ENCODE peak calls at places on chromosomes 16 and 17, in eight cellular contexts. O is fibroblast of lung, P is lung, K is cardiac muscle cell, Q is brain microvascular endothelial cell, Z is DND-41, W is astrocyte of the spinal cord, X is epithelial cell of esophagus. C is an unnamed sample.

GRCh38 chr16:4313563-4314531 is 2.0 kb upstream of the GLIS2 start:
- DNase-seq in O (peak), P (peak), K (peak), Q (no peak), Z (no peak), W (peak), X (no peak), C (peak)

GRCh38 chr16:79598341-79599181 is 2.0 kb downstream of the MAF start:
- DNase-seq in O (peak), P (peak), K (peak), Q (peak), Z (peak), W (peak), X (peak), C (peak)

GRCh38 chr16:72848759-72849664 is 198.9 kb downstream of the ZFHX3 start:
- DNase-seq in O (peak), P (peak), K (no peak), Q (peak), Z (no peak), W (peak), X (peak), C (no peak)

GRCh38 chr17:55852734-55853133 is 101.9 kb downstream of the PCTP start:
- DNase-seq in O (no peak), P (no peak), K (no peak), Q (no peak), Z (no peak), W (no peak), X (no peak), C (peak)

GRCh38 chr17:42221886-42222745 is 27.8 kb upstream of the GHDC start:
- DNase-seq in O (peak), P (no peak), K (peak), Q (peak), Z (peak), W (peak), X (peak), C (peak)

GRCh38 chr17:57606111-57606875 is 138.8 kb downstream of the CCDC182 start:
- DNase-seq in O (no peak), P (no peak), K (no peak), Q (no peak), Z (no peak), W (no peak), X (no peak), C (peak)

GRCh38 chr17:60506312-60506711 is 19.7 kb downstream of the APPBP2 start:
- DNase-seq in O (peak), P (no peak), K (no peak), Q (peak), Z (no peak), W (peak), X (peak), C (peak)

GRCh38 chr17:37833237-37833859 is 88.5 kb upstream of the HNF1B start:
- DNase-seq in O (no peak), P (no peak), K (no peak), Q (no peak), Z (no peak), W (no peak), X (no peak), C (no peak)

GRCh38 chr17:27473748-27474609 is 17.7 kb downstream of the KSR1 start:
- DNase-seq in O (no peak), P (peak), K (peak), Q (no peak), Z (peak), W (no peak), X (no peak), C (peak)

GRCh38 chr16:50251375-50252081 is 14.8 kb upstream of the ADCY7 start:
- DNase-seq in O (peak), P (peak), K (no peak), Q (peak), Z (no peak), W (peak), X (peak), C (no peak)

GRCh38 chr17:29593546-29594440 is 861 bp downstream of the ANKRD13B start:
- DNase-seq in O (peak), P (no peak), K (peak), Q (no peak), Z (peak), W (peak), X (peak), C (peak)

GRCh38 chr17:75111777-75112176 is 2.0 kb downstream of the ARMC7 start:
- DNase-seq in O (no peak), P (no peak), K (no peak), Q (no peak), Z (no peak), W (no peak), X (no peak), C (no peak)

GRCh38 chr16:28326881-28327610 is 34.7 kb downstream of the SBK1 start:
- DNase-seq in O (peak), P (peak), K (peak), Q (peak), Z (peak), W (peak), X (peak), C (peak)

GRCh38 chr16:82957212-82957611 is 330.4 kb downstream of the CDH13 start:
- DNase-seq in O (no peak), P (no peak), K (no peak), Q (no peak), Z (no peak), W (no peak), X (no peak), C (no peak)

GRCh38 chr17:16313159-16314090 is 39.8 kb downstream of the CENPV start:
- DNase-seq in O (no peak), P (no peak), K (no peak), Q (no peak), Z (no peak), W (peak), X (no peak), C (no peak)

DNA sequence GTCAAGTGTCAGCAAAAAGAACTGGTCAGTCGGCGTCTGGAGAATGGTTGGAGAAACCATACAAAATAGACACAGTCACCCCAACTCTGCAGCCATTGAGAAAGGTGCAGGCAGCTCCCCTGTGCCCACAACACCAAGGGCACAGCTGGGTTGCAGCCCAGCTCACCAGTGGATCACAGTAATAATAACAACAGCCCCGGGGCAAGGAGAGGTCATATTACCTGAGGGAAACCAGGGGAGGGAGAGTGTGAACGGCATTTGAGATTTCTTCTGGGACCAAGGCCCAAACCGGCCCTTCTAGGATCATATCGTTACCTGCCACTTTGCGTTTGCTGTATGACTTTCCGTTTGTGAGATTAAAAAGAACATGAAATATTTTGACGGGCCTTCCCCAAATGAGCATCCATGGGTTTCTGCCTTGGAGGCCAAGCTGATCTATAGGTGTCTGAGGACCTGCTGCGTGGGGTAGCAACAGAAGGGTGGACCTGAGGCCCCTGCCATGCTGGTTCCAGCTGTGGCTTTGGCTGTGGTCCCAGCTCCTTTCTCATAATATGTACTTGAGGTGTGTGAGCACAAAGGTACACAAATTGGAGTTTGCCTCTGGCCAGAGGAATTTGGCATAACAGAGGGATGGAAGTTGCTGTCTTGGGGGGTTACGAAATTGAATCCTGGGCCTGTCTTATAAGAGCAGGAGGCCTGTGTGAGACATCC is 154.6 kb downstream of the CMIP start:
- DNase-seq in O (no peak), P (peak), K (no peak), Q (no peak), Z (no peak), W (no peak), X (peak), C (no peak)
- H3K4me3 ChIP-seq in O (no peak), P (no peak), K (no peak), Q (no peak), Z (no peak), W (no peak), X (no peak), C (no peak)

GRCh38 chr16:11499295-11500089 is 87.2 kb downstream of the LITAF start:
- DNase-seq in O (no peak), P (no peak), K (no peak), Q (no peak), Z (no peak), W (no peak), X (peak), C (no peak)

GRCh38 chr16:11498683-11499082 is 88.0 kb downstream of the LITAF start:
- DNase-seq in O (no peak), P (no peak), K (no peak), Q (no peak), Z (no peak), W (no peak), X (no peak), C (no peak)

GRCh38 chr16:11497851-11498289 is 88.8 kb downstream of the LITAF start:
- DNase-seq in O (peak), P (no peak), K (no peak), Q (peak), Z (peak), W (peak), X (peak), C (no peak)

GRCh38 chr16:11495066-11495407 is 91.7 kb downstream of the LITAF start:
- DNase-seq in O (no peak), P (no peak), K (no peak), Q (no peak), Z (no peak), W (no peak), X (no peak), C (no peak)

DNA sequence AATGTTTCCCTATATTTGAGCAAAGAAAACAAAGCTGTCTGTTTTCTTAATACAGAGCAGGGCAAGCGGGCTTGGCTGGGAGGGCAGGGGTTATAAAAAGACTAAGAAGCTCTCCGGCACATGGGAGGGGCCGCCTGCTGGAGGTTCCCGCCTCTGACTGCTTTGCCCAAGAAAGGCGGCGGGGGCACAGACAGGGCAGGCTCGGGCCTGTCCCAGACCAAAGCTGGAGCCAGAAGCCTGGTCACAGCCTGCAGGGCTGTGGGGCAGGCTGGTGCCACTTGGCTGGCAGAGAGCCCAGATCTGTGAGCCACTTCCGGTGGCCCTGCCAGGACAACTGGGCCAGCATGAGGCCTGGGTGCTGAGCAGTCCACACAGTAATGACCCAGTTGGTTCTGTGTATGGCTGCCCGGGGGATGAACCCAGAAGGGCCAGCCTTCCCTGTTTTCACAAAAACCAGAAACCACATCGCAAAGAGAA is 89.4 kb downstream of the LITAF start:
- DNase-seq in O (peak), P (peak), K (peak), Q (peak), Z (peak), W (peak), X (peak), C (peak)
- TF ChIP-seq CTCF in O (peak), P (no peak), K (peak), Q (peak), Z (no peak), W (no peak), X (peak), C (no peak)

GRCh38 chr17:39982069-39982371 is 1.4 kb downstream of the PSMD3 start:
- DNase-seq in O (no peak), P (no peak), K (no peak), Q (no peak), Z (no peak), W (no peak), X (no peak), C (no peak)
- H3K4me3 ChIP-seq in O (peak), P (no peak), K (peak), Q (peak), Z (peak), W (peak), X (peak), C (peak)

GRCh38 chr16:13189250-13189649 is 287.9 kb downstream of the SHISA9 start:
- DNase-seq in O (no peak), P (no peak), K (no peak), Q (no peak), Z (no peak), W (no peak), X (no peak), C (no peak)

GRCh38 chr16:13181432-13181831 is 280.0 kb downstream of the SHISA9 start:
- DNase-seq in O (no peak), P (no peak), K (no peak), Q (no peak), Z (no peak), W (no peak), X (no peak), C (no peak)

DNA sequence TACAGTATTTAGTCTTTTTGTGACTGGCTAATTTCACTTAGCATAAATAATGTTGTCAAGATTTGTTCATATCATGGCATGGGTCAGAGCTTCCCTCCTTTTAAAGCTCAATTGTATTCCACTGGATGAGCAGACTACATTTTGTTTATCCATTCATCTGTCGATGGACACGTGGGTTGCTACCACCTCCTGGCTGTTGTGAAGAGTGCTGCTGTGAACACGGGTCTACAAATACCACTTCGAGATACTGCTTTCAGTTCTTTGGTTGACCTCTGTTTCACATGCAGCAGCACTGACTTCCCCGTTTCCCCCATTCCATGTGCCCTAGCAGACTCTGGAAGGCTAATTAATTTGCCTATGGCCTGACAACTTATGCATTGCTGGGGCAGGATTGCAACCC is 285.4 kb downstream of the SHISA9 start:
- DNase-seq in O (no peak), P (no peak), K (no peak), Q (no peak), Z (no peak), W (no peak), X (peak), C (no peak)
- TF ChIP-seq CTCF in O (no peak), P (no peak), K (no peak), Q (no peak), Z (no peak), W (no peak), X (no peak), C (no peak)

DNA sequence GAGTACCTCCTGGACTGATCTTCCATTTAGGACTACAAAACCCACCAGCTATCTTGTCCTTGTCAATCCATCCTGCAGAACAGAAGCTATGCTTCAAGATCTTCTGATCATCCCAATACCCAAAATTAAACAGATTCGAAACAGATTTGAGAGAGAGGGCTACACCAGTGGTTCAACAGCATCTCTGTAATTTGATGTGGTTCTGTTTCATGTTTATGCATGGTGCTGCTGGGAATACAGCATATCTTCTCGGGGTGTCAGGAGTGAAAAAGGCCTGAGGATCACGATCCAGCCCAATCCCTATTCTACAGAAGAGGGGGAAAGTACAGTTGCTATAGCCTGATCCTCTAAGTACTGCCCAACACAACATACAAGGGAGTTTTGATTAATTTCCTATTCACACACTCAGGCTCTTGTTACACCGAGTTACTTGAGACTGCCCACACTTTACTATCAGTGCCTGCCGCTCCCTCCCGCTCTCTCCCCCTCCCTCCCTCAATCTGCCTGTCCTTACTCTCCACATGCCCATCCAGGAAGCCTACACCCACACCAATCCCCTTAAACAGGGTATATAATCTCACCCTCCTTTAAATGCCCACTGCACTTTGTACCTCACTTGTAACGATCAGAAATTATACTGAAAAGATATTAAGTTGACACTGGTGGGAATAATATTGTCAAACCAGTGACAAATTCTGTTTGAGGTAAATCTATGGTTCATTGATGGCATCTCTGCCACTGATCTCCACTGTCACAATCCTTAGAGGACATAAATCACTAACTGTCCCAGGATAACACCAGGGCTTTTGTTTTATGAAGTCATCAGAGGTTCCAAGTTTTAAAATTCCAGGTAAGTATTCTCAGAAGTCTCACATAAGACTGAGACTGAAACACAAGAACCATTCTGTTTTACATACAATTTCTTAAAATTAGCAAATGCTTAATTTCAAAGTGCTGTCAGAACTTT is 89.3 kb upstream of the PLEKHM1 start:
- DNase-seq in O (peak), P (no peak), K (peak), Q (no peak), Z (no peak), W (no peak), X (no peak), C (no peak)
- H3K4me3 ChIP-seq in O (no peak), P (no peak), K (no peak), Q (no peak), Z (no peak), W (no peak), X (no peak), C (no peak)

DNA sequence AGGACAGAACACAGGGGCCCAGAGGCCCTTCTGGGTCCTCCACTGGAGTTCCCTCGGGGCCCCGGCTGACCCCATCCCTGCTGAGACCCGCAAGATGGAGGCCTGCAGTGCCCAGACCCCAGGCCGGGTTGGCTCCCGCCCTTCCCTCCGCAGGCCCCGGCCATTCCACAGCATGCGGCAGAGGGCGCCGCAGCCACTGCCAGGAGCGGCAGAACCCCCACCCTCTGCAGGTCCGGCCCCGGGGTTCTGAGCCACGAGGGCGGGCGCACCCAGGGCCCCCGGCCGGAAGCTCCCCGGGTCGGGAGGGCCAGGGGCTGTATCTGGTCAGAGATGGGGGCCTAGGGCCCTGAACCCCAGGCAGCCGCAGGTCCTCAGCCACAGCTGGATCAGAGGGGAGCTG is 2.4 kb upstream of the PERCC1 start:
- DNase-seq in O (no peak), P (no peak), K (no peak), Q (no peak), Z (no peak), W (no peak), X (no peak), C (no peak)
- TF ChIP-seq CTCF in O (peak), P (no peak), K (peak), Q (peak), Z (peak), W (peak), X (peak), C (no peak)

DNA sequence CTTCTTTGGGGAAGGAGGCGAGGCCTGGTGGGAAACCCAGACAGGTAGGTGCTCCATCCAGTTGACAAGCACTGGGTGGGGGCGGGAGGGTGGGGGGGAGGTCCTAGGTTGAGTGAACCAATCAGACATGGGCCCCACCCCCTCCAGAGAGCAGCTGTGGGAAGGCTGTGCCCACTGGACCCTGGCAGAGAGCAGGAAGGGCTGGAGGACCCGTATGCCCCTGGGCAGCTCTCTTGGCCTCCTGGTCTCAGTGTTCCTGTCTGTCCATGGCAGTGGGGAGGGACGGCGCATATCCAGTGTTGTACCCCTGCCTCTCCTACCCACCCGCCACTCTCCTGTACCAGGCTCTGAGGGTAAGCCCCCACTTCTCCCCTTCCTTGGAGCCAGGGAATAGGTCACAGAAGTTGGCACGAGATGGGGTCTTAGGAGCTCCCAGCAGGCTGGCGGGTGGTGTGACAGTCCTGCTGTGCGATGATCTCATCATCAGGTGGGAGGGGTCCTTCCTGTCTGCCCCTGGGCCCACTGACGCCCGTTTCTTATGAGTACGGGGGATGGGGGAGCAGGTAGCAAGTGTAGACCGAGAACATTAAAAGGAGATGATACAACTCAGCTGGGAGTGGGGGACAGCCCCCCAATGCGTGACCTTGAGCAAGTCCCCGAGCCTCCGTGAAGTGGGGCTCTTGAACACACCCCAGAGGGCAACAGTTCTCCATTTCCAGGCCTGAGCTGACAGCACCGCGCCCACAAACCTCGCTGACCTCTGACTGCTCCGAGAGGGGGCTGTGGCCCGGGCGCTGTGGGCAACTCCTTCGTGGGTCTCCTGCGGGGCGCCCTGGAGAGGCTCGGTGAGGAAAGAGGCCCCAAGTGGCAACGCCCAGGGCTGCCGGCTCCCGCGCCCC is 1.2 kb upstream of the ZFPM1 start:
- DNase-seq in O (no peak), P (no peak), K (no peak), Q (no peak), Z (peak), W (no peak), X (no peak), C (no peak)
- H3K4me3 ChIP-seq in O (no peak), P (no peak), K (no peak), Q (peak), Z (peak), W (no peak), X (peak), C (no peak)

GRCh38 chr17:38877130-38877851 is 7.4 kb downstream of the LASP1 start:
- DNase-seq in O (no peak), P (no peak), K (no peak), Q (no peak), Z (peak), W (no peak), X (no peak), C (peak)
- TF ChIP-seq CTCF in O (no peak), P (no peak), K (no peak), Q (no peak), Z (peak), W (no peak), X (no peak), C (no peak)